ENCODE peak calls at places on chromosomes 7 and 10, in four cellular contexts. One of them, this sample, is unnamed.

GRCh38 chr7:81367335-81367801 is 402.5 kb downstream of the HGF start:
- DNase-seq in sigmoid colon: peak; percentile 83
- DNase-seq in ovary: no peak
- DNase-seq in A549: no peak
- DNase-seq in this sample: no peak

GRCh38 chr7:107180378-107180777 is 11.6 kb downstream of the HBP1 start:
- DNase-seq in sigmoid colon: no peak
- DNase-seq in ovary: peak; percentile 59
- DNase-seq in A549: peak; percentile 16
- DNase-seq in this sample: no peak

GRCh38 chr10:98858525-98858924 is 377.1 kb downstream of the HPSE2 start:
- DNase-seq in sigmoid colon: no peak
- DNase-seq in ovary: no peak
- DNase-seq in A549: no peak
- DNase-seq in this sample: no peak

GRCh38 chr10:69685802-69686585 is 55.9 kb downstream of the FAM241B start:
- DNase-seq in sigmoid colon: peak; percentile 56
- DNase-seq in ovary: peak; percentile 31
- DNase-seq in A549: no peak
- DNase-seq in this sample: no peak

GRCh38 chr7:32059289-32060045 is 10.7 kb downstream of the PDE1C start:
- DNase-seq in sigmoid colon: no peak
- DNase-seq in ovary: no peak
- DNase-seq in A549: no peak
- DNase-seq in this sample: no peak

GRCh38 chr10:543131-543530 is 146.3 kb downstream of the DIP2C start:
- DNase-seq in sigmoid colon: peak; percentile 29
- DNase-seq in ovary: no peak
- DNase-seq in A549: no peak
- DNase-seq in this sample: no peak

GRCh38 chr10:50279489-50279888 is 28.2 kb upstream of the ASAH2 start:
- DNase-seq in sigmoid colon: no peak
- DNase-seq in ovary: no peak
- DNase-seq in A549: no peak
- DNase-seq in this sample: no peak

GRCh38 chr10:58651040-58651439 is 138.4 kb downstream of the BICC1 start:
- DNase-seq in sigmoid colon: no peak
- DNase-seq in ovary: peak; percentile 40
- DNase-seq in A549: no peak
- DNase-seq in this sample: peak; percentile 15

GRCh38 chr10:124693801-124694416 is 50.3 kb downstream of the FAM53B start:
- DNase-seq in sigmoid colon: peak; percentile 85
- DNase-seq in ovary: no peak
- DNase-seq in A549: no peak
- DNase-seq in this sample: no peak

GRCh38 chr7:81299711-81300110 is 380.9 kb upstream of the SEMA3C start:
- DNase-seq in sigmoid colon: no peak
- DNase-seq in ovary: no peak
- DNase-seq in A549: no peak
- DNase-seq in this sample: no peak

GRCh38 chr10:122419016-122419415 is 35.4 kb upstream of the ARMS2 start:
- DNase-seq in sigmoid colon: no peak
- DNase-seq in ovary: no peak
- DNase-seq in A549: no peak
- DNase-seq in this sample: no peak

GRCh38 chr7:98051118-98051744 is 55.4 kb upstream of the LMTK2 start:
- DNase-seq in sigmoid colon: no peak
- DNase-seq in ovary: no peak
- DNase-seq in A549: no peak
- DNase-seq in this sample: no peak

GRCh38 chr10:27744478-27745379 is 890 bp downstream of the MKX start:
- DNase-seq in sigmoid colon: peak; percentile 72
- DNase-seq in ovary: peak; percentile 76
- DNase-seq in A549: no peak
- DNase-seq in this sample: no peak

GRCh38 chr10:123392182-123392930 is 238.2 kb downstream of the BUB3 start:
- DNase-seq in sigmoid colon: no peak
- DNase-seq in ovary: no peak
- DNase-seq in A549: no peak
- DNase-seq in this sample: no peak

GRCh38 chr10:78756604-78757442 is 311.9 kb upstream of the ZMIZ1 start:
- DNase-seq in sigmoid colon: peak; percentile 95
- DNase-seq in ovary: peak; percentile 49
- DNase-seq in A549: peak; percentile 93
- DNase-seq in this sample: peak; percentile 65

GRCh38 chr10:36451391-36451790 is 674.0 kb upstream of the ANKRD30A start:
- DNase-seq in sigmoid colon: no peak
- DNase-seq in ovary: no peak
- DNase-seq in A549: no peak
- DNase-seq in this sample: no peak

GRCh38 chr10:30829921-30830671 is 200.5 kb upstream of the LYZL2 start:
- DNase-seq in sigmoid colon: no peak
- DNase-seq in ovary: no peak
- DNase-seq in A549: no peak
- DNase-seq in this sample: no peak

GRCh38 chr10:52314822-52315552 is 906 bp downstream of the DKK1 start:
- DNase-seq in sigmoid colon: no peak
- DNase-seq in ovary: no peak
- DNase-seq in A549: peak; percentile 13
- DNase-seq in this sample: no peak

GRCh38 chr10:29635711-29636144 is 957 bp upstream of the SVIL start:
- DNase-seq in sigmoid colon: no peak
- DNase-seq in ovary: no peak
- DNase-seq in A549: no peak
- DNase-seq in this sample: no peak

GRCh38 chr7:52463341-52463740 is 572.1 kb upstream of the POM121L12 start:
- DNase-seq in sigmoid colon: no peak
- DNase-seq in ovary: no peak
- DNase-seq in A549: no peak
- DNase-seq in this sample: no peak

GRCh38 chr10:99815611-99816010 is 33.2 kb downstream of the ABCC2 start:
- DNase-seq in sigmoid colon: no peak
- DNase-seq in ovary: no peak
- DNase-seq in A549: no peak
- DNase-seq in this sample: no peak

GRCh38 chr10:43318978-43319965 is 52.2 kb upstream of the FXYD4 start:
- DNase-seq in sigmoid colon: no peak
- DNase-seq in ovary: no peak
- DNase-seq in A549: no peak
- DNase-seq in this sample: no peak

GRCh38 chr7:91276909-91277308 is 12.7 kb downstream of the FZD1 start:
- DNase-seq in sigmoid colon: no peak
- DNase-seq in ovary: no peak
- DNase-seq in A549: no peak
- DNase-seq in this sample: no peak

GRCh38 chr7:105990726-105991465 is 27.8 kb downstream of the CDHR3 start:
- DNase-seq in sigmoid colon: no peak
- DNase-seq in ovary: peak; percentile 74
- DNase-seq in A549: no peak
- DNase-seq in this sample: peak; percentile 51

GRCh38 chr7:17132726-17133125 is 165.7 kb upstream of the AHR start:
- DNase-seq in sigmoid colon: no peak
- DNase-seq in ovary: no peak
- DNase-seq in A549: no peak
- DNase-seq in this sample: no peak

GRCh38 chr7:150983893-150984368 is 5.8 kb upstream of the KCNH2 start:
- DNase-seq in sigmoid colon: no peak
- DNase-seq in ovary: no peak
- DNase-seq in A549: no peak
- DNase-seq in this sample: peak; percentile 26

GRCh38 chr7:45711161-45711490 is 137.0 kb downstream of the ADCY1 start:
- DNase-seq in sigmoid colon: no peak
- DNase-seq in ovary: no peak
- DNase-seq in A549: no peak
- DNase-seq in this sample: no peak

GRCh38 chr7:192035-192649 is at the start of gene FAM20C:
- DNase-seq in sigmoid colon: peak; percentile 95
- DNase-seq in ovary: peak; percentile 86
- DNase-seq in A549: peak; percentile 91
- DNase-seq in this sample: peak; percentile 77

GRCh38 chr7:90119178-90119971 is 34.9 kb upstream of the STEAP1 start:
- DNase-seq in sigmoid colon: peak; percentile 68
- DNase-seq in ovary: peak; percentile 78
- DNase-seq in A549: no peak
- DNase-seq in this sample: no peak

GRCh38 chr10:26296351-26296750 is 79.8 kb downstream of the GAD2 start:
- DNase-seq in sigmoid colon: no peak
- DNase-seq in ovary: no peak
- DNase-seq in A549: no peak
- DNase-seq in this sample: no peak

GRCh38 chr7:31192996-31193395 is 140.9 kb downstream of the ADCYAP1R1 start:
- DNase-seq in sigmoid colon: no peak
- DNase-seq in ovary: no peak
- DNase-seq in A549: peak; percentile 61
- DNase-seq in this sample: no peak

GRCh38 chr7:31935115-31935514 is 135.1 kb downstream of the PDE1C start:
- DNase-seq in sigmoid colon: no peak
- DNase-seq in ovary: no peak
- DNase-seq in A549: no peak
- DNase-seq in this sample: no peak

GRCh38 chr7:74334026-74334425 is 44.8 kb downstream of the CLIP2 start:
- DNase-seq in sigmoid colon: no peak
- DNase-seq in ovary: no peak
- DNase-seq in A549: no peak
- DNase-seq in this sample: no peak

GRCh38 chr10:128086003-128086863 is 40.0 kb downstream of the MKI67 start:
- DNase-seq in sigmoid colon: peak; percentile 51
- DNase-seq in ovary: no peak
- DNase-seq in A549: no peak
- DNase-seq in this sample: no peak

GRCh38 chr10:24811906-24812305 is 88.2 kb upstream of the ARHGAP21 start:
- DNase-seq in sigmoid colon: no peak
- DNase-seq in ovary: no peak
- DNase-seq in A549: no peak
- DNase-seq in this sample: peak; percentile 38

GRCh38 chr7:122199171-122199570 is 55.1 kb upstream of the AASS start:
- DNase-seq in sigmoid colon: no peak
- DNase-seq in ovary: no peak
- DNase-seq in A549: no peak
- DNase-seq in this sample: no peak

GRCh38 chr7:5701085-5701914 is 80.2 kb downstream of the RNF216 start:
- DNase-seq in sigmoid colon: no peak
- DNase-seq in ovary: no peak
- DNase-seq in A549: no peak
- DNase-seq in this sample: no peak

GRCh38 chr10:7231420-7232414 is 179.1 kb downstream of the SFMBT2 start:
- DNase-seq in sigmoid colon: no peak
- DNase-seq in ovary: no peak
- DNase-seq in A549: no peak
- DNase-seq in this sample: no peak
- TF ChIP-seq EP300 in sigmoid colon: no peak
- TF ChIP-seq EP300 in ovary: no peak
- TF ChIP-seq EP300 in A549: no peak
- TF ChIP-seq EP300 in this sample: no peak

DNA sequence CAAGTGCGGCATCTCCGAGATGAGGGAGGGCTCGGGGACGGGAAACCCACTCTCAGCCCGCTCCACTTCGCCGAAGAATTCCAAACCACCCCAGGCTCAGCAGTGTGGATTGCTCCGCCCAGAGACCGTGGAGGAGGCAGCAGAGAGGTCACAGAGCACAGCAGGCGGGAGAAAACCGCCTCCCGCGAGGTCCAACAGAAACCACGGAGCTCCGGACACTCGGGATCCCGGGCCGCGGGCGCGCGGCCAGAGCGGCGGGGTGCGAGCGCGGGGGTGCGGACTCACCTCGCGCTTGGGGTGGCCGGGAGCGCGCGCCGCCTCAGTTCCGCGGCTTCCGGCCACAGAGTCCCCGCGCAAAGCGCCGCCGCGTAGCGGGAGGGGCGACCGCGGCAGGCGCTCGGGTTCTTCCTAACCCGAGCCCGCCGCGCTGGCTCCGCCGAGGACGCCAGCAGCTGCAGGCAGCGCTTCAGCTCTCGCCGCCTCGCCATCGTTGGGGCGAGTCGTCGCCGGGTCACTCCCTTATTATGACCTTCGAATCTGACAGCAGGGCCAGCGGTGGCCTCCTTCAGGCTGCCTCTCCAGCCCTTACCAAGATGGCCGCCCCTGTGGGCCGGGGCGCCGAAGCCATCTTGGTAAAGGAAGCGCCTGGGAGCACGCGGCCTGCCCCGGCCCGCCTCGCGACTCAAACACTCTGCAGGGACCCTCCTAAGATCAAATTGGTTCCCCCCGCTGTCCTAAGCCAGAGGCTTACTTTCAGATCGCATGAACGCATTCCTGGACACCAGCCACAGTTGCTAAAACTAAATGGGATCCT is at the start of gene NAPEPLD:
- DNase-seq in sigmoid colon: peak; percentile 93
- DNase-seq in ovary: peak; percentile 89
- DNase-seq in A549: peak; percentile 94
- DNase-seq in this sample: peak; percentile 71
- TF ChIP-seq EP300 in sigmoid colon: no peak
- TF ChIP-seq EP300 in ovary: no peak
- TF ChIP-seq EP300 in A549: no peak
- TF ChIP-seq EP300 in this sample: peak; percentile 11

GRCh38 chr10:91220194-91220953 is at the start of gene PCGF5:
- DNase-seq in sigmoid colon: peak; percentile 94
- DNase-seq in ovary: peak; percentile 89
- DNase-seq in A549: peak; percentile 80
- DNase-seq in this sample: peak; percentile 72
- TF ChIP-seq EP300 in sigmoid colon: no peak
- TF ChIP-seq EP300 in ovary: no peak
- TF ChIP-seq EP300 in A549: no peak
- TF ChIP-seq EP300 in this sample: no peak

GRCh38 chr10:5013385-5013784 is 9.7 kb upstream of the AKR1C2 start:
- DNase-seq in sigmoid colon: no peak
- DNase-seq in ovary: no peak
- DNase-seq in A549: no peak
- DNase-seq in this sample: no peak
- TF ChIP-seq EP300 in sigmoid colon: no peak
- TF ChIP-seq EP300 in ovary: no peak
- TF ChIP-seq EP300 in A549: no peak
- TF ChIP-seq EP300 in this sample: no peak

GRCh38 chr7:85583225-85583672 is 396.4 kb upstream of the SEMA3D start:
- DNase-seq in sigmoid colon: no peak
- DNase-seq in ovary: no peak
- DNase-seq in A549: no peak
- DNase-seq in this sample: no peak
- TF ChIP-seq EP300 in sigmoid colon: no peak
- TF ChIP-seq EP300 in ovary: no peak
- TF ChIP-seq EP300 in A549: no peak
- TF ChIP-seq EP300 in this sample: no peak

This sample was measured in tibial nerve.